ENCODE peak calls at places on chromosomes 1 and 21, in nine cellular contexts. B is progenitor cell of endocrine pancreas; F is CD8-positive, alpha-beta T cell; S is SJSA1; U is amygdala; I is NCI-H774; J is right lobe of liver; P is cardiac septum; M is K562. R is an unnamed sample.

GRCh38 chr1:58754056-58754613 is 29.7 kb downstream of the JUN start:
- DNase-seq in B (no peak), F (no peak), S (no peak), U (no peak), I (no peak), J (no peak), P (no peak), M (no peak), R (no peak)

GRCh38 chr1:231442735-231443134 is 20.6 kb upstream of the EGLN1 start:
- DNase-seq in B (no peak), F (no peak), S (no peak), U (no peak), I (no peak), J (no peak), P (no peak), M (no peak), R (no peak)

GRCh38 chr1:230185076-230186001 is 118.3 kb downstream of the GALNT2 start:
- DNase-seq in B (no peak), F (no peak), S (no peak), U (no peak), I (no peak), J (peak), P (no peak), M (no peak), R (no peak)

GRCh38 chr1:119008483-119009299 is 20.5 kb upstream of the TBX15 start:
- DNase-seq in B (no peak), F (no peak), S (peak), U (no peak), I (no peak), J (no peak), P (no peak), M (peak), R (peak)

GRCh38 chr1:232462200-232462599 is 167.7 kb downstream of the SIPA1L2 start:
- DNase-seq in B (no peak), F (no peak), S (no peak), U (no peak), I (peak), J (no peak), P (no peak), M (no peak), R (no peak)

GRCh38 chr21:45479691-45480675 is 62.3 kb downstream of the SLC19A1 start:
- DNase-seq in B (no peak), F (no peak), S (no peak), U (no peak), I (no peak), J (no peak), P (no peak), M (no peak), R (no peak)

GRCh38 chr1:180982424-180982823 is 40.2 kb downstream of the STX6 start:
- DNase-seq in B (no peak), F (no peak), S (no peak), U (no peak), I (no peak), J (no peak), P (no peak), M (no peak), R (no peak)

GRCh38 chr21:46667735-46668380 is 32.4 kb downstream of the PRMT2 start:
- DNase-seq in B (no peak), F (no peak), S (no peak), U (no peak), I (no peak), J (no peak), P (no peak), M (no peak), R (peak)

GRCh38 chr1:33636209-33636608 is 163.8 kb downstream of the ZSCAN20 start:
- DNase-seq in B (no peak), F (no peak), S (no peak), U (no peak), I (no peak), J (no peak), P (no peak), M (no peak), R (no peak)

GRCh38 chr1:35539073-35539823 is 18.0 kb downstream of the KIAA0319L start:
- DNase-seq in B (no peak), F (peak), S (no peak), U (no peak), I (no peak), J (no peak), P (no peak), M (no peak), R (no peak)

GRCh38 chr21:25465263-25465662 is 142.0 kb downstream of the MRPL39 start:
- DNase-seq in B (no peak), F (no peak), S (no peak), U (no peak), I (no peak), J (no peak), P (no peak), M (no peak), R (no peak)

GRCh38 chr21:14737922-14738321 is 191.8 kb upstream of the SAMSN1 start:
- DNase-seq in B (no peak), F (peak), S (no peak), U (no peak), I (no peak), J (no peak), P (no peak), M (peak), R (no peak)

GRCh38 chr1:23021834-23022233 is 2.6 kb downstream of the KDM1A start:
- DNase-seq in B (no peak), F (no peak), S (no peak), U (no peak), I (no peak), J (no peak), P (no peak), M (no peak), R (no peak)

GRCh38 chr21:42315296-42315891 is at the start of gene TFF3:
- DNase-seq in B (peak), F (no peak), S (peak), U (no peak), I (peak), J (no peak), P (peak), M (no peak), R (no peak)

R was measured in H54.